ENCODE peak calls at places on chromosomes 7 and 10, in nine cellular contexts. M, Q, T, K, H, L, E, C and I are unnamed samples.

GRCh38 chr7:99002146-99002826 is 124.0 kb downstream of the TRRAP start:
- DNase-seq in K (no peak), L (no peak), E (peak; percentile 34), M (no peak), Q (no peak), H (no peak), C (no peak), T (no peak), I (peak; percentile 37)

GRCh38 chr7:70417061-70417655 is 714.8 kb upstream of the GALNT17 start:
- DNase-seq in M (no peak), T (no peak), C (no peak), K (no peak), H (no peak), Q (no peak), E (no peak), L (no peak), I (no peak)

GRCh38 chr10:114681542-114681941 is 23.5 kb upstream of the ABLIM1 start:
- DNase-seq in H (no peak), Q (no peak), L (peak; percentile 81), E (no peak), K (no peak), C (no peak), M (no peak), T (no peak), I (no peak)

GRCh38 chr10:122140941-122141623 is 130.0 kb upstream of the BTBD16 start:
- DNase-seq in K (no peak), M (no peak), Q (no peak), H (peak; percentile 98), E (no peak), T (no peak), L (no peak), C (peak; percentile 85), I (peak; percentile 95)

GRCh38 chr7:111029574-111030357 is 61.2 kb upstream of the LRRN3 start:
- DNase-seq in K (no peak), H (no peak), T (no peak), Q (no peak), M (no peak), C (no peak), E (no peak), L (peak; percentile 40), I (no peak)

GRCh38 chr10:62852961-62853702 is 37.0 kb upstream of the EGR2 start:
- DNase-seq in K (no peak), T (no peak), H (no peak), E (no peak), Q (no peak), L (no peak), C (no peak), M (no peak), I (no peak)

GRCh38 chr7:29564455-29565185 is 985 bp downstream of the PRR15 start:
- DNase-seq in H (peak; percentile 89), T (no peak), E (no peak), M (no peak), Q (no peak), C (no peak), K (no peak), L (no peak), I (peak; percentile 64)

GRCh38 chr10:916716-917415 is 14.6 kb downstream of the LARP4B start:
- DNase-seq in M (no peak), E (no peak), H (no peak), K (no peak), L (no peak), T (no peak), Q (no peak), C (no peak), I (no peak)

GRCh38 chr7:128137096-128137655 is 103.9 kb upstream of the LEP start:
- DNase-seq in E (no peak), T (no peak), L (peak; percentile 54), M (no peak), Q (no peak), C (no peak), H (no peak), K (no peak), I (no peak)

GRCh38 chr10:95356-96115 is 39.7 kb upstream of the ZMYND11 start:
- DNase-seq in K (no peak), T (no peak), M (no peak), Q (no peak), E (no peak), C (no peak), L (no peak), H (no peak), I (no peak)

GRCh38 chr7:1428941-1429444 is 30.3 kb downstream of the MICALL2 start:
- DNase-seq in L (no peak), M (no peak), T (no peak), E (no peak), K (no peak), Q (no peak), H (no peak), C (no peak), I (no peak)

GRCh38 chr7:129188892-129189660 is 643 bp downstream of the SMO start:
- DNase-seq in C (no peak), E (no peak), M (no peak), Q (no peak), K (no peak), H (peak; percentile 82), L (no peak), T (no peak), I (no peak)

GRCh38 chr10:78218833-78219490 is 185.3 kb downstream of the RPS24 start:
- DNase-seq in L (no peak), H (no peak), T (no peak), Q (no peak), M (no peak), K (no peak), E (no peak), C (no peak), I (no peak)

GRCh38 chr7:25927626-25927978 is 224.4 kb upstream of the NFE2L3 start:
- DNase-seq in M (no peak), H (no peak), T (no peak), L (no peak), K (no peak), C (no peak), E (no peak), Q (no peak), I (no peak)

GRCh38 chr7:130998993-130999602 is 265.1 kb upstream of the KLF14 start:
- DNase-seq in E (no peak), T (no peak), Q (no peak), K (no peak), M (no peak), L (no peak), C (no peak), H (no peak), I (no peak)

GRCh38 chr7:65722361-65722792 is 150.5 kb upstream of the VKORC1L1 start:
- DNase-seq in K (peak; percentile 22), L (peak; percentile 88), M (peak; percentile 44), C (peak; percentile 47), Q (peak; percentile 38), T (peak; percentile 58), H (no peak), E (peak; percentile 82), I (no peak)

GRCh38 chr10:35789996-35790395 is 147.9 kb upstream of the FZD8 start:
- DNase-seq in L (no peak), T (no peak), K (no peak), C (no peak), M (no peak), E (no peak), H (no peak), Q (no peak), I (no peak)

GRCh38 chr7:41693150-41693997 is 9.5 kb downstream of the INHBA start:
- DNase-seq in Q (no peak), H (no peak), L (no peak), T (no peak), C (no peak), K (no peak), E (no peak), M (no peak), I (no peak)

GRCh38 chr7:77331938-77332695 is 84.0 kb downstream of the GSAP start:
- DNase-seq in T (no peak), K (peak; percentile 50), C (peak; percentile 46), Q (peak; percentile 50), M (no peak), E (peak; percentile 57), L (peak; percentile 75), H (peak; percentile 72), I (no peak)

GRCh38 chr7:24963218-24963617 is 16.8 kb downstream of the OSBPL3 start:
- DNase-seq in E (no peak), C (no peak), Q (no peak), M (no peak), T (no peak), K (no peak), H (no peak), L (no peak), I (peak; percentile 66)

GRCh38 chr7:50595538-50596102 is 30.4 kb upstream of the DDC start:
- DNase-seq in E (no peak), K (peak; percentile 21), L (peak; percentile 51), Q (no peak), H (no peak), C (no peak), M (no peak), T (no peak), I (no peak)

GRCh38 chr10:17643339-17643754 is 604 bp upstream of the STAM start:
- DNase-seq in T (peak; percentile 4), K (no peak), E (no peak), H (peak; percentile 90), C (peak; percentile 41), M (no peak), L (peak; percentile 64), Q (no peak), I (peak; percentile 87)

GRCh38 chr10:30282226-30282625 is 66.9 kb downstream of the MTPAP start:
- DNase-seq in C (no peak), E (no peak), M (no peak), L (no peak), Q (no peak), T (no peak), H (no peak), K (no peak), I (no peak)

GRCh38 chr10:120735315-120735714 is 115.8 kb upstream of the WDR11 start:
- DNase-seq in H (no peak), C (no peak), E (no peak), L (no peak), Q (no peak), M (no peak), K (no peak), T (no peak), I (no peak)

GRCh38 chr10:12130237-12130872 is 878 bp downstream of the SEC61A2 start:
- DNase-seq in Q (peak; percentile 20), C (no peak), T (no peak), M (no peak), H (no peak), L (peak; percentile 17), K (no peak), E (peak; percentile 52), I (no peak)

GRCh38 chr10:86329896-86330680 is 36.5 kb downstream of the GRID1 start:
- DNase-seq in K (no peak), E (no peak), T (no peak), L (no peak), M (no peak), C (no peak), H (peak; percentile 41), Q (no peak), I (no peak)

GRCh38 chr7:85038466-85038865 is 148.4 kb downstream of the SEMA3D start:
- DNase-seq in K (no peak), T (no peak), E (no peak), H (no peak), Q (no peak), L (no peak), M (no peak), C (no peak), I (no peak)

GRCh38 chr7:51647931-51648351 is 331.3 kb upstream of the COBL start:
- DNase-seq in T (no peak), H (no peak), C (no peak), L (peak; percentile 71), M (no peak), K (no peak), Q (no peak), E (no peak), I (no peak)

GRCh38 chr7:47480576-47481538 is 101.1 kb downstream of the TNS3 start:
- DNase-seq in Q (no peak), M (no peak), K (no peak), E (no peak), H (no peak), T (no peak), L (no peak), C (no peak), I (no peak)

GRCh38 chr7:142880886-142881505 is 4.5 kb downstream of the TRPV6 start:
- DNase-seq in K (no peak), T (peak; percentile 29), Q (no peak), H (peak; percentile 21), M (no peak), E (peak; percentile 64), L (peak; percentile 31), C (no peak), I (no peak)

GRCh38 chr10:122099562-122099961 is 110.6 kb downstream of the TACC2 start:
- DNase-seq in E (no peak), Q (no peak), K (no peak), C (no peak), L (no peak), T (no peak), H (no peak), M (no peak), I (no peak)